ENCODE peak calls at places on chromosomes 7 and 10, in ten cellular contexts. E is neural progenitor cell, B is glutamatergic neuron, T is psoas muscle, L is B cell, S is Calu3, A is ovary, O is left ventricle myocardium inferior, Z is mucosa of descending colon, P is cardiac fibroblast. D is an unnamed sample.

GRCh38 chr10:50322075-50322474 is 70.8 kb upstream of the ASAH2 start:
- DNase-seq in E (no peak), B (no peak), T (no peak), L (no peak), S (no peak), A (no peak), O (no peak), Z (no peak), P (peak), D (no peak)

GRCh38 chr10:122435212-122435827 is 19.1 kb upstream of the ARMS2 start:
- DNase-seq in E (peak), B (no peak), T (no peak), L (peak), S (no peak), A (no peak), O (no peak), Z (no peak), P (peak), D (no peak)

GRCh38 chr7:22854158-22855048 is 31.8 kb upstream of the TOMM7 start:
- DNase-seq in E (peak), B (peak), T (peak), L (peak), S (peak), A (peak), O (peak), Z (peak), P (peak), D (peak)

GRCh38 chr7:70645876-70646336 is 486.0 kb upstream of the GALNT17 start:
- DNase-seq in E (no peak), B (no peak), T (no peak), L (peak), S (no peak), A (no peak), O (no peak), Z (no peak), P (no peak), D (no peak)

GRCh38 chr7:16740996-16741395 is 12.6 kb upstream of the TSPAN13 start:
- DNase-seq in E (no peak), B (no peak), T (no peak), L (no peak), S (no peak), A (no peak), O (no peak), Z (no peak), P (no peak), D (no peak)

GRCh38 chr7:2044311-2044882 is 188.3 kb downstream of the MAD1L1 start:
- DNase-seq in E (no peak), B (no peak), T (peak), L (no peak), S (no peak), A (peak), O (peak), Z (peak), P (no peak), D (peak)

GRCh38 chr10:62638062-62638477 is 166.4 kb upstream of the ADO start:
- DNase-seq in E (no peak), B (no peak), T (no peak), L (peak), S (peak), A (no peak), O (no peak), Z (no peak), P (peak), D (no peak)

GRCh38 chr7:45923290-45923689 is 2.2 kb upstream of the IGFBP3 start:
- DNase-seq in E (peak), B (peak), T (peak), L (peak), S (peak), A (peak), O (peak), Z (no peak), P (peak), D (peak)

GRCh38 chr10:88499569-88500470 is 83.3 kb downstream of the RNLS start:
- DNase-seq in E (no peak), B (no peak), T (no peak), L (no peak), S (no peak), A (no peak), O (no peak), Z (no peak), P (peak), D (no peak)

GRCh38 chr10:126777726-126778125 is 107.2 kb upstream of the C10orf90 start:
- DNase-seq in E (peak), B (no peak), T (no peak), L (no peak), S (no peak), A (no peak), O (no peak), Z (no peak), P (no peak), D (no peak)

GRCh38 chr10:71840177-71840711 is 10.8 kb downstream of the PSAP start:
- DNase-seq in E (peak), B (peak), T (peak), L (no peak), S (peak), A (peak), O (peak), Z (no peak), P (peak), D (peak)

GRCh38 chr10:122116331-122116730 is 127.4 kb downstream of the TACC2 start:
- DNase-seq in E (no peak), B (no peak), T (peak), L (no peak), S (no peak), A (no peak), O (no peak), Z (no peak), P (peak), D (no peak)

GRCh38 chr10:75492151-75492550 is 60.7 kb downstream of the LRMDA start:
- DNase-seq in E (no peak), B (no peak), T (no peak), L (no peak), S (no peak), A (no peak), O (no peak), Z (no peak), P (peak), D (no peak)

GRCh38 chr10:23453465-23453864 is 14.6 kb downstream of the OTUD1 start:
- DNase-seq in E (no peak), B (no peak), T (no peak), L (no peak), S (no peak), A (no peak), O (no peak), Z (no peak), P (no peak), D (no peak)

GRCh38 chr7:108420482-108420908 is 35.7 kb downstream of the NRCAM start:
- DNase-seq in E (no peak), B (no peak), T (no peak), L (no peak), S (no peak), A (no peak), O (no peak), Z (no peak), P (peak), D (no peak)

GRCh38 chr10:49296382-49296781 is 2.6 kb upstream of the C10orf71 start:
- DNase-seq in E (no peak), B (no peak), T (peak), L (no peak), S (no peak), A (no peak), O (no peak), Z (no peak), P (no peak), D (no peak)

GRCh38 chr7:47581821-47582747 is at the start of gene TNS3:
- DNase-seq in E (peak), B (peak), T (peak), L (peak), S (peak), A (peak), O (peak), Z (peak), P (peak), D (no peak)

GRCh38 chr10:108411181-108411580 is 1246.7 kb upstream of the SORCS1 start:
- DNase-seq in E (no peak), B (no peak), T (no peak), L (no peak), S (no peak), A (no peak), O (no peak), Z (no peak), P (no peak), D (no peak)

GRCh38 chr10:99983280-99983988 is 26.3 kb downstream of the DNMBP start:
- DNase-seq in E (no peak), B (peak), T (peak), L (no peak), S (peak), A (peak), O (peak), Z (no peak), P (peak), D (no peak)

GRCh38 chr7:39130740-39131538 is 153.2 kb downstream of the POU6F2 start:
- DNase-seq in E (peak), B (peak), T (no peak), L (no peak), S (peak), A (no peak), O (no peak), Z (no peak), P (no peak), D (no peak)

GRCh38 chr10:43294241-43294658 is 27.4 kb upstream of the RASGEF1A start:
- DNase-seq in E (no peak), B (no peak), T (no peak), L (no peak), S (no peak), A (no peak), O (no peak), Z (no peak), P (no peak), D (no peak)

GRCh38 chr7:103524042-103524907 is 78.3 kb upstream of the SLC26A5 start:
- DNase-seq in E (peak), B (no peak), T (no peak), L (no peak), S (no peak), A (no peak), O (no peak), Z (no peak), P (peak), D (no peak)

GRCh38 chr7:143947111-143947510 is 7.5 kb upstream of the OR2F1 start:
- DNase-seq in E (no peak), B (no peak), T (no peak), L (no peak), S (no peak), A (no peak), O (no peak), Z (no peak), P (no peak), D (no peak)

GRCh38 chr7:137006293-137006692 is 137.8 kb downstream of the CHRM2 start:
- DNase-seq in E (no peak), B (no peak), T (no peak), L (no peak), S (no peak), A (peak), O (no peak), Z (no peak), P (peak), D (no peak)

GRCh38 chr10:25999295-25999981 is 65.4 kb downstream of the MYO3A start:
- DNase-seq in E (no peak), B (no peak), T (no peak), L (no peak), S (no peak), A (no peak), O (no peak), Z (no peak), P (no peak), D (no peak)

GRCh38 chr10:63781226-63781625 is 260.0 kb downstream of the REEP3 start:
- DNase-seq in E (no peak), B (no peak), T (no peak), L (no peak), S (no peak), A (no peak), O (no peak), Z (no peak), P (no peak), D (no peak)

GRCh38 chr10:21048086-21048485 is 151.0 kb upstream of the NEBL start:
- DNase-seq in E (no peak), B (no peak), T (no peak), L (no peak), S (no peak), A (no peak), O (no peak), Z (no peak), P (no peak), D (no peak)

GRCh38 chr10:46227571-46228075 is 59.2 kb upstream of the ANTXRL start:
- DNase-seq in E (no peak), B (no peak), T (no peak), L (no peak), S (no peak), A (no peak), O (no peak), Z (no peak), P (no peak), D (peak)

GRCh38 chr7:15459018-15459621 is 102.7 kb downstream of the AGMO start:
- DNase-seq in E (no peak), B (peak), T (no peak), L (no peak), S (no peak), A (no peak), O (no peak), Z (no peak), P (peak), D (no peak)

GRCh38 chr7:106375499-106375898 is 90.7 kb upstream of the NAMPT start:
- DNase-seq in E (no peak), B (no peak), T (no peak), L (no peak), S (no peak), A (no peak), O (peak), Z (no peak), P (no peak), D (no peak)

GRCh38 chr10:58856508-58857240 is 319.8 kb upstream of the PHYHIPL start:
- DNase-seq in E (peak), B (no peak), T (peak), L (no peak), S (peak), A (no peak), O (no peak), Z (no peak), P (peak), D (peak)

GRCh38 chr10:75632750-75633462 is 201.5 kb downstream of the LRMDA start:
- DNase-seq in E (no peak), B (no peak), T (peak), L (no peak), S (no peak), A (no peak), O (peak), Z (no peak), P (peak), D (no peak)

GRCh38 chr7:157928171-157928794 is 591.5 kb downstream of the DNAJB6 start:
- DNase-seq in E (no peak), B (no peak), T (no peak), L (no peak), S (no peak), A (no peak), O (no peak), Z (no peak), P (no peak), D (no peak)

GRCh38 chr7:81937091-81937490 is 167.2 kb upstream of the HGF start:
- DNase-seq in E (no peak), B (no peak), T (no peak), L (no peak), S (no peak), A (no peak), O (no peak), Z (no peak), P (peak), D (no peak)

GRCh38 chr7:114567416-114567815 is 152.8 kb downstream of the FOXP2 start:
- DNase-seq in E (no peak), B (no peak), T (no peak), L (no peak), S (no peak), A (no peak), O (no peak), Z (no peak), P (no peak), D (no peak)

GRCh38 chr7:73918926-73919693 is 58.2 kb downstream of the TMEM270 start:
- DNase-seq in E (peak), B (no peak), T (no peak), L (no peak), S (no peak), A (no peak), O (no peak), Z (no peak), P (no peak), D (peak)
- TF ChIP-seq CTCF in E (no peak), B (no peak), T (no peak), L (no peak), S (no peak), A (no peak), O (no peak), Z (no peak), P (no peak), D (no peak)

GRCh38 chr7:67618569-67619543 is 622.2 kb downstream of the TYW1 start:
- DNase-seq in E (peak), B (peak), T (no peak), L (no peak), S (no peak), A (peak), O (peak), Z (no peak), P (peak), D (no peak)
- TF ChIP-seq CTCF in E (peak), B (no peak), T (no peak), L (no peak), S (no peak), A (no peak), O (peak), Z (no peak), P (no peak), D (no peak)

DNA sequence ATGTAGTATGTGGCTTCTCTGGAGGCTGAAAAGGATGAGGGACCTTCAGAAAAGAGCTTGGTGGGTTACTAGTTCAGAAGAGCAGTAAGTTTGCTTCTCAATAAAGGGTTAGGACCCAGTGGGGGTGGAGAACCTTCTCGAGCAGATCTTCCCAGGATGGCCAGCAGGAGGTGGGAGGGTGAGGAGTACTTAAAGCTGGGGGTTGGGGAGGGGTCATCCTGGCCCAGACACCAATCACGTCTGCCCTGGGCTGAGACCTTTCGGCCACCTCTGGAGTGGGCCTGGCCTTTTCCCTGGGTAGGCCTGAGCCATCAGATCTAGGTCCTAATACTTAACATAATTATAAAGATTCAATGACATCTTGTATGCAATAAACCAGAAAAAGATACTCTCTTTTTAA is 149.0 kb upstream of the TCF7L2 start:
- DNase-seq in E (no peak), B (no peak), T (no peak), L (no peak), S (no peak), A (no peak), O (no peak), Z (no peak), P (no peak), D (peak)
- TF ChIP-seq CTCF in E (no peak), B (no peak), T (no peak), L (no peak), S (no peak), A (no peak), O (no peak), Z (no peak), P (no peak), D (no peak)

DNA sequence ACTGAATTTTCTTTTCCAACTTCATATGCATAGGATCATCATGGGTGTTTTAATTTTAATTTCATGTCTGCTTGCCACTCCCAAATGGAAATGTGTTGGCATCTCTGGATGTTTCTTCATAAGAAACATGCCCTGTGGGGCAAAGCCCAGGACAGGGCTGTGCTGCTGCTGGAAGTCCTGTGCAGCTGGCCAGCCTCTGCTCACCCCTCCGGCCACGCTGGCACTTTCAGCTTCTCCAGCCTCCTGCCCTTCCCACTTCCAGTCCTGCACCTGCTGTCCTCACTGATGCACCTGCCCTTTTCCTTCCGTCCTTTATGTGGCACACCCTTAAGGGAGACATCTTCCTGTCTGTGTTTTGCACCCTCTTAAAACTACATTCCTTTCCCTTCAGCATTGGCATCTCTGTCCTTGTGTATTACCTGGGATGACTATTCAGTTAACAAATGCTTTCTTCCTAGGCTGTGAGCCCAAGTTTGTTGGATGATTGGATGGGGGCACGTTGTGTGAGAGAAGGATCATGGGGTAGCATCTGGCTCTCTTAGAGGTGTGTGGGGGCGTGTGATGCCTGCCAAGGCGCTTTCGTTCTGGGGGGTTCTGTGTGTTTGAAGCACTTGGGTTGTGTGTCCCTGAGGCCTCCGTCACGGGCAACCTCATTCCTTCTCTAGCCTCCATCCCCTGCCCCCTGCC is 56.8 kb downstream of the TCF7L2 start:
- DNase-seq in E (no peak), B (no peak), T (no peak), L (no peak), S (no peak), A (no peak), O (no peak), Z (no peak), P (no peak), D (no peak)
- TF ChIP-seq CTCF in E (no peak), B (no peak), T (no peak), L (no peak), S (no peak), A (no peak), O (no peak), Z (no peak), P (no peak), D (no peak)

GRCh38 chr7:76338298-76339084 is 20.3 kb downstream of the YWHAG start:
- DNase-seq in E (no peak), B (no peak), T (no peak), L (no peak), S (no peak), A (no peak), O (no peak), Z (no peak), P (no peak), D (no peak)
- TF ChIP-seq CTCF in E (no peak), B (no peak), T (no peak), L (no peak), S (no peak), A (no peak), O (no peak), Z (no peak), P (no peak), D (no peak)

DNA sequence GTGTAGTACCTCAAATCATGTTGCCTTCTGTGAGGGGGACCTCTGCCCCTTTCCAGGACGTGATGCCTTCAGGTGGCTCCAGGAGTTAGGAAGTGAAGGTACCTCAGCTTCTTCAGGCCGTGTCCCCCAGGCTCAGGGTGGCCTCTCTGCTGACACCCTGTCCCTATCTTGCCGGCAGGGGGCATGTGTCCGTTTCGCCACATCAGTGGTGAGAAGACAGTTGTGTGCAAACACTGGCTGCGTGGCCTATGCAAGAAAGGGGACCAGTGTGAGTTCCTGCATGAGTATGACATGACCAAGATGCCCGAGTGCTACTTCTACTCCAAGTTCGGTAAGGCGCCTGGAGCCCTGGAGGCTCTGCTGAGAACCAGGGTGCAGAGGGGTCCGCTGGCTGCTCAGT is 9.2 kb downstream of the CPSF4 start:
- DNase-seq in E (no peak), B (no peak), T (no peak), L (no peak), S (peak), A (no peak), O (no peak), Z (no peak), P (no peak), D (no peak)
- TF ChIP-seq CTCF in E (peak), B (no peak), T (no peak), L (no peak), S (no peak), A (no peak), O (no peak), Z (no peak), P (no peak), D (no peak)

GRCh38 chr7:132580277-132580676 is 4.0 kb upstream of the PLXNA4 start:
- DNase-seq in E (no peak), B (no peak), T (no peak), L (no peak), S (no peak), A (no peak), O (no peak), Z (no peak), P (no peak), D (no peak)
- TF ChIP-seq CTCF in E (no peak), B (no peak), T (no peak), L (no peak), S (no peak), A (no peak), O (no peak), Z (no peak), P (no peak), D (no peak)

GRCh38 chr7:88202799-88203198 is 17.0 kb downstream of the SRI start:
- DNase-seq in E (no peak), B (no peak), T (no peak), L (no peak), S (no peak), A (no peak), O (no peak), Z (no peak), P (no peak), D (no peak)
- TF ChIP-seq CTCF in E (no peak), B (no peak), T (no peak), L (no peak), S (no peak), A (no peak), O (no peak), Z (no peak), P (no peak), D (no peak)

GRCh38 chr10:11437391-11438241 is 173.8 kb downstream of the USP6NL start:
- DNase-seq in E (peak), B (no peak), T (no peak), L (no peak), S (no peak), A (no peak), O (no peak), Z (no peak), P (no peak), D (peak)
- TF ChIP-seq CTCF in E (no peak), B (no peak), T (no peak), L (no peak), S (no peak), A (no peak), O (no peak), Z (no peak), P (no peak), D (no peak)

D was measured in osteocyte.